ENCODE peak calls at places on chromosomes 12 and 14, in six cellular contexts. V is H1, A is K562, Q is HCT116, P is GM12878, C is HepG2. T is an unnamed sample.

GRCh38 chr14:53925201-53925766 is 31.3 kb downstream of the BMP4 start:
- DNase-seq in A (no peak), C (no peak), V (no peak), P (no peak), Q (no peak), T (no peak)

GRCh38 chr12:81998761-81999378 is 239.7 kb upstream of the PPFIA2 start:
- DNase-seq in Q (no peak), V (no peak), P (no peak), C (no peak), A (no peak), T (no peak)

GRCh38 chr12:52246720-52247621 is 13.9 kb downstream of the KRT7 start:
- DNase-seq in P (no peak), Q (peak), A (no peak), V (no peak), C (peak), T (peak)

GRCh38 chr14:52272375-52272774 is 4.9 kb downstream of the PTGDR start:
- DNase-seq in P (no peak), Q (peak), V (no peak), A (no peak), C (no peak), T (peak)

GRCh38 chr14:75933712-75934296 is 48.0 kb downstream of the TGFB3 start:
- DNase-seq in A (peak), Q (no peak), V (no peak), P (no peak), C (no peak), T (no peak)

GRCh38 chr12:49233842-49234526 is 30.9 kb upstream of the TUBA1C start:
- DNase-seq in Q (no peak), P (peak), V (no peak), C (no peak), A (peak), T (no peak)

GRCh38 chr12:15662303-15662980 is 126.7 kb downstream of the EPS8 start:
- DNase-seq in P (no peak), C (no peak), V (no peak), Q (peak), A (no peak), T (no peak)

GRCh38 chr12:5171701-5172100 is 128.0 kb downstream of the KCNA5 start:
- DNase-seq in A (peak), C (peak), Q (peak), P (no peak), V (peak), T (peak)

GRCh38 chr12:11959117-11959823 is 111.5 kb upstream of the BCL2L14 start:
- DNase-seq in V (no peak), C (peak), A (no peak), P (no peak), Q (no peak), T (no peak)

GRCh38 chr14:54087376-54087775 is 130.8 kb upstream of the BMP4 start:
- DNase-seq in P (no peak), A (no peak), V (no peak), Q (no peak), C (no peak), T (no peak)

GRCh38 chr12:64749466-64750202 is 9.6 kb downstream of the GNS start:
- DNase-seq in Q (no peak), A (no peak), P (no peak), V (no peak), C (no peak), T (no peak)

GRCh38 chr14:81435578-81436295 is 35.6 kb upstream of the STON2 start:
- DNase-seq in C (peak), P (no peak), Q (no peak), A (peak), V (no peak), T (peak)

GRCh38 chr12:57128519-57129247 is 400 bp downstream of the LRP1 start:
- DNase-seq in A (no peak), C (no peak), Q (no peak), P (no peak), V (no peak), T (no peak)

GRCh38 chr14:56660677-56661389 is 81.2 kb downstream of the TMEM260 start:
- DNase-seq in V (no peak), Q (no peak), P (no peak), A (no peak), C (no peak), T (peak)

GRCh38 chr12:3249081-3249800 is 172.1 kb downstream of the TSPAN9 start:
- DNase-seq in Q (no peak), P (no peak), A (no peak), C (no peak), V (no peak), T (no peak)

GRCh38 chr12:108482717-108483212 is 32.3 kb upstream of the FICD start:
- DNase-seq in A (peak), V (no peak), P (no peak), C (no peak), Q (no peak), T (no peak)

GRCh38 chr12:97322388-97322787 is 140.2 kb upstream of the RMST start:
- DNase-seq in Q (no peak), A (no peak), V (no peak), C (no peak), P (no peak), T (no peak)

GRCh38 chr12:3947781-3948180 is 74.6 kb upstream of the PARP11 start:
- DNase-seq in Q (no peak), A (no peak), C (no peak), P (no peak), V (no peak), T (no peak)

GRCh38 chr12:51383281-51383905 is 7.8 kb downstream of the GALNT6 start:
- DNase-seq in Q (no peak), V (no peak), P (no peak), C (no peak), A (no peak), T (no peak)

GRCh38 chr14:96827310-96827709 is 30.1 kb downstream of the VRK1 start:
- DNase-seq in P (no peak), V (no peak), A (peak), C (no peak), Q (no peak), T (no peak)

DNA sequence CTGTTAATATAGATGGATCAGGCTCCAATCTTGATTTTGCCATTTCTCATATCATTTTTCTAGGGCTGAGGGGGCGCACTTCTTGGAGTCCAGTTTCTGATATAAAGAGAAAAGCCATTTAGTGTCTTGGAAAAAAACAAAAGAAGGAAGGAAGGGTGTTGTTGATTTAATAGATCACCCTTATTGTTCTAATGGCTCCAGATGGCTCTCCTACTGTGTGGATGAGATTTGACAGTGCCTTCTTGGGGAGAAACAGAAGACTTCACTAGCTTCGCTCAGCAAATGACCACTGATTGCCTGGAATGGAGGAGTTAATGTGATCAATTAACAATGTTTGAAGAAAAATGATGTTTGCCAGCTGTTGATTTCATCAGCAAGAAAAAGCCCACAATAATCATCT is 216.1 kb downstream of the APAF1 start:
- DNase-seq in C (no peak), P (no peak), Q (no peak), A (no peak), V (no peak), T (no peak)
- TF ChIP-seq JUND in C (no peak), P (no peak), Q (no peak), A (no peak), V (no peak), T (no peak)

GRCh38 chr14:95774265-95775160 is 60.6 kb upstream of the TCL1A start:
- DNase-seq in V (no peak), A (peak), C (peak), Q (peak), P (peak), T (peak)

GRCh38 chr14:95776798-95777615 is 63.1 kb upstream of the TCL1A start:
- DNase-seq in C (no peak), Q (no peak), P (no peak), A (no peak), V (no peak), T (no peak)
- TF ChIP-seq JUND in C (no peak), Q (no peak), P (no peak), A (no peak), V (no peak), T (no peak)

GRCh38 chr14:69845050-69845581 is 34.1 kb upstream of the SMOC1 start:
- DNase-seq in P (no peak), A (no peak), Q (no peak), V (no peak), C (no peak), T (no peak)
- TF ChIP-seq JUND in P (no peak), A (no peak), Q (no peak), V (no peak), C (no peak), T (no peak)

GRCh38 chr14:30291216-30291615 is 267.7 kb upstream of the G2E3 start:
- DNase-seq in Q (no peak), C (no peak), P (no peak), A (no peak), V (no peak), T (no peak)
- TF ChIP-seq JUND in Q (no peak), C (no peak), P (no peak), A (no peak), V (no peak), T (no peak)

DNA sequence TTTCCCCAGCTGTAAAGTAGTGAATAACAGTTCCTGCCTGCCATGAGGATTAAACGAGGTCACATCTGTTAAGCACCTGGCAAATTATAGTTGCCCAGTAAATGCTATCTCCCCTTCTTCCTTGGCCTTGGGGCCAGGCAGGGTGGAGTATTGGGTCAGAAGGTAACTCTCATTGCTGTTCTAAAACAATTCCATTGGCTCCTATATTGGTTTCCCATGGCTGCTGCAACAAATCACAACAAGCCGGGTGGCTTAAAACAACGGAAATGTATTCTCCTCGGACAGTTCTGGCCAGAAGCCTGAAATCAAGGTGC is 31.9 kb downstream of the MMAB start:
- DNase-seq in P (no peak), Q (no peak), A (no peak), C (no peak), V (no peak), T (no peak)
- TF ChIP-seq JUND in P (no peak), Q (no peak), A (no peak), C (no peak), V (no peak), T (no peak)

GRCh38 chr14:99909500-99910064 is 116.4 kb downstream of the EML1 start:
- DNase-seq in Q (no peak), P (no peak), A (no peak), V (no peak), C (no peak), T (no peak)

GRCh38 chr14:99908653-99909250 is 115.5 kb downstream of the EML1 start:
- DNase-seq in A (no peak), Q (no peak), P (no peak), V (no peak), C (no peak), T (no peak)

GRCh38 chr14:99910337-99911268 is 117.4 kb downstream of the EML1 start:
- DNase-seq in P (no peak), V (no peak), C (peak), A (no peak), Q (no peak), T (no peak)

GRCh38 chr14:99905121-99905520 is 111.9 kb downstream of the EML1 start:
- DNase-seq in P (no peak), A (no peak), Q (no peak), C (no peak), V (no peak), T (no peak)

DNA sequence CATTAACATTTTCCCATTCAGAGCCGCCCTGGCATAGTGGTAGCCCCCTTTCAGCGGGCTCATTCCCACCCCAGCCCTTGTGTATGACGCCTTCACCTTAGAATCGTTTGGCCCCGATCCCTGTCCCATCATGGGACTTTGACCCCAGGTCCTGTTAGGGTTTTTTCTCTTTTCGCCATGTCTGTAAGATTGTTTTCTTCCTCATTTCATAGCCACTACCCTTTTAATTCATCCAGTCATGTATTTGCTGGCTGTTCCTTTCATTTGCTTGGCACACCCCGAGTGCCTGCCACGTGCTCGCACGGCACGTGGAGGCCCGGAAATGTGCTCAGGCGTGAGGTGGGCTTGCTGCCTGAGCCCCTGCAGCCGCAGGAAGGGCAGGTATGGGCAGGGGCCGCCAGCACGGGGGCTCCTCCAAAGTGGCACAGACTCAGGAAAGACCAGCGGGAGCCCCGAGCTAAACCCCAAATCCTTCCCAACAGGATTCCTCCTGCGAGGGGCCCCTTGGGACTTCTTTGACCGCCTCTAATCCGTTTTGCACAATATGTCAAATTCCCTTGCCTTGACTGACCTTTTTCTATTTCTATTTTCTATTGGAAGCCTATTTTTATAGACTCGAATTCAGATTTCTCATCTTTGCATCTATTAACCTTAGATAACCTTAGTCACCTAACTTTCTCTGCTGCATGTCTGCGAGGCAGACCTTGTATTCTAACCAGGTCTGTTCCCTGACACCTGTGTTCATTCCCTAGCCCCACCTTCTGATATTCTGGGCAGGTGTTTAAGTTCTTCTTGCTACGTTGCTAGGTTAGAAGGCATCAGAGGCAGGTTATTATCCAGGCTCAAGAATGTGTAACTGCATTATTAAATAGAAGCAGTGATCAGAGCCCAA is 114.8 kb downstream of the EML1 start:
- DNase-seq in A (no peak), Q (no peak), C (no peak), P (no peak), V (no peak), T (no peak)
- TF ChIP-seq JUND in A (no peak), Q (no peak), C (no peak), P (no peak), V (no peak), T (no peak)

T was measured in T47D.